ENCODE peak calls at places on chromosome 16, in five cellular contexts. S, Q, R, H and M are unnamed samples.

GRCh38 chr16:29825145-29826044 is 5.1 kb downstream of the MVP start:
- DNase-seq in S (no peak), Q (peak), R (peak), H (no peak), M (no peak)

GRCh38 chr16:82699711-82700495 is 73.1 kb downstream of the CDH13 start:
- DNase-seq in S (no peak), Q (peak), R (peak), H (no peak), M (peak)

GRCh38 chr16:20763461-20764232 is at the start of gene ACSM3:
- DNase-seq in S (no peak), Q (peak), R (peak), H (peak), M (peak)

GRCh38 chr16:74760007-74760767 is 14.4 kb downstream of the FA2H start:
- DNase-seq in S (no peak), Q (no peak), R (peak), H (no peak), M (peak)

GRCh38 chr16:50152386-50152806 is 710 bp upstream of the TENT4B start:
- DNase-seq in S (peak), Q (peak), R (peak), H (peak), M (no peak)

GRCh38 chr16:55835578-55835977 is 2.7 kb upstream of the CES1 start:
- DNase-seq in S (peak), Q (peak), R (no peak), H (peak), M (no peak)

GRCh38 chr16:12159028-12159427 is 182.5 kb downstream of the SNX29 start:
- DNase-seq in S (no peak), Q (no peak), R (no peak), H (no peak), M (no peak)

GRCh38 chr16:81513204-81514040 is 68.8 kb downstream of the CMIP start:
- DNase-seq in S (peak), Q (peak), R (no peak), H (no peak), M (no peak)

GRCh38 chr16:10964891-10965326 is 20.5 kb downstream of the CLEC16A start:
- DNase-seq in S (no peak), Q (no peak), R (no peak), H (no peak), M (no peak)

GRCh38 chr16:53090271-53090590 is 35.4 kb downstream of the CHD9 start:
- DNase-seq in S (no peak), Q (no peak), R (no peak), H (no peak), M (no peak)

GRCh38 chr16:19396555-19397011 is 21.1 kb upstream of the TMC5 start:
- DNase-seq in S (no peak), Q (no peak), R (peak), H (peak), M (no peak)

GRCh38 chr16:22138482-22138881 is 23.8 kb upstream of the SDR42E2 start:
- DNase-seq in S (no peak), Q (no peak), R (no peak), H (no peak), M (no peak)

GRCh38 chr16:22144520-22144919 is 17.8 kb upstream of the SDR42E2 start:
- DNase-seq in S (no peak), Q (no peak), R (no peak), H (no peak), M (no peak)

GRCh38 chr16:22139732-22140131 is 22.6 kb upstream of the SDR42E2 start:
- DNase-seq in S (no peak), Q (no peak), R (no peak), H (no peak), M (no peak)

GRCh38 chr16:22139008-22139407 is 23.3 kb upstream of the SDR42E2 start:
- DNase-seq in S (no peak), Q (no peak), R (peak), H (no peak), M (no peak)

DNA sequence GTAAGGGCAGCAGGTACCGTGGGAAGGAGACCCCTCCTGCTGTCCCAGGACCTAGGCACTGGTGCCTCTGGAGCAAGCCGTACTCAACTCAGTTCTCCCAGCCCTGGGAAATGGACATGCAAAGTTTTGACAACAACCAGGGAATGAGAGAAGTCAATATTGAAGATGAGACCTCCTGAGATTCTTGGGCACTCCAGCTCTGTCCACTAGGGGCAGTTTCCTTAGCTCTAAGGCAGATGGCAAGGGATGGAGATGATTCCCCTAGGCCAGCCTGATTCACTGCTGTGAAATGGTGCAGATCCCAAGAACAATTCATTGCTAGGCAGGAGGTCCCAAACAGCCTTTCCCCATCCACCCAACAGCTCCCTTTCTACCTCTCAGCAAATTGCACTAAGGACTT is 20.6 kb upstream of the SDR42E2 start:
- DNase-seq in S (no peak), Q (peak), R (peak), H (no peak), M (no peak)
- TF ChIP-seq CTCF in S (no peak), Q (peak), R (peak), H (peak), M (peak)

GRCh38 chr16:22427556-22427955 is 53.1 kb upstream of the CDR2 start:
- DNase-seq in S (peak), Q (no peak), R (no peak), H (no peak), M (no peak)

GRCh38 chr16:22425036-22425801 is 50.8 kb upstream of the CDR2 start:
- DNase-seq in S (peak), Q (peak), R (no peak), H (no peak), M (no peak)

GRCh38 chr16:22423716-22424115 is 49.3 kb upstream of the CDR2 start:
- DNase-seq in S (peak), Q (no peak), R (no peak), H (no peak), M (no peak)

GRCh38 chr16:22425847-22426246 is 51.4 kb upstream of the CDR2 start:
- DNase-seq in S (peak), Q (no peak), R (no peak), H (no peak), M (no peak)

DNA sequence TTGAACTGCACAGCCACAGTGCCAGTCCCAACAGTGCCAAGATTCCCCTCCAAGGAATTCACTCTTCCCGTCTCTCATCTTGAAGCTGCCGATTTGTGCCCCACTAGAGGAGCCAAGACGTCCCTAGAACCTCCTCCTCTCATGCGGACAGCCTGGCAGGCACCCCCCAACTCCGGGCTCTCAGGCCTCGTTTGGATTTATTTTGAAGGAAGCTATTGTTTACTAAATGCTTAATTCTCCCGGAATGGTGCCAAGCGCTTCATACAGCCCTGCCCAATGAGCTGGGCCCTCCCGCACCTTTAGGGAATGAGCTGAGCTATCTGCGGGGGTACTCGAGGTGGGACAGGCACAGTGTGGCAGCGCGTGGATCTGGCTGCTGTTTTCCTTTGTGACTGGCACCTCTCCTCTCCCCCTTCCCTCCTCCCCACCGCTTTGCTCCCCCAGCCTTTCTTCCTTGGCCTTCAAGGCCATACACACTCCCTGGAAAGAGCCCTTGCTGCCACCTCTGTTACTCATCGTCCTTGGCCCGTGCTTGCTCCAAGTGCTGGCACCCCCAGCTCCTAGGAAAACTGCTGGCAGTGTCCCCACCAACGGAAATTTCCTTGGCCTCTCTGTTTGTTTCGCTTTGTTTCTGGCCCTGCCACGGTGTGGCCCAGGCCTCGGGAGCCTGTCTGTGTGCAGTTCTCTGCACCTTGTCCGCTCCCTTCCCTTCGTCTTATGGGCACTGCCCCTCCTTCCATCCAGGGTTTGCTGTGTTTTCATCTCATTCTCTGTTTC is 49.9 kb upstream of the CDR2 start:
- DNase-seq in S (peak), Q (peak), R (no peak), H (no peak), M (no peak)
- H3K4me3 ChIP-seq in S (no peak), Q (peak), R (no peak), H (no peak), M (no peak)

DNA sequence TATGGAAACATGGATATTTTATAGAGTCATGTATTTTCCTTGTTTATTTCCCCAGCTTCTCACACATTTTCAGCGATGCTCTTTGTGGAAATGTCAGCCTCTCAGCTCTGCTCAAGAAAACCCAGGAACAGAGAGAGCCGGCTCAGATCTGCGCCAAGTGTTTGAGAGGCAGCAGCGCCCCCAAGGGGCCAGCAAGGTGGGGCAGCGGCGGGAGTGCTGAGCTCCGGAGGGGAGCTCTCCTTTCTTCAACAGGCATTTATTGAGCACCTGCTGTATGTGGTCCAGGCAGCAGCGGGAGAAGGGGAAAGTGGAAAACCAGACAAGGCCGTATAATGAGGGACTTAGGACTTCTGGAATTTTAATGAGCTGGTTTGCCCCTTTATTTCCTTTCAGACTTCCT is 421.1 kb upstream of the C16orf82 start:
- DNase-seq in S (no peak), Q (no peak), R (no peak), H (peak), M (no peak)
- TF ChIP-seq CTCF in S (no peak), Q (peak), R (no peak), H (peak), M (no peak)

DNA sequence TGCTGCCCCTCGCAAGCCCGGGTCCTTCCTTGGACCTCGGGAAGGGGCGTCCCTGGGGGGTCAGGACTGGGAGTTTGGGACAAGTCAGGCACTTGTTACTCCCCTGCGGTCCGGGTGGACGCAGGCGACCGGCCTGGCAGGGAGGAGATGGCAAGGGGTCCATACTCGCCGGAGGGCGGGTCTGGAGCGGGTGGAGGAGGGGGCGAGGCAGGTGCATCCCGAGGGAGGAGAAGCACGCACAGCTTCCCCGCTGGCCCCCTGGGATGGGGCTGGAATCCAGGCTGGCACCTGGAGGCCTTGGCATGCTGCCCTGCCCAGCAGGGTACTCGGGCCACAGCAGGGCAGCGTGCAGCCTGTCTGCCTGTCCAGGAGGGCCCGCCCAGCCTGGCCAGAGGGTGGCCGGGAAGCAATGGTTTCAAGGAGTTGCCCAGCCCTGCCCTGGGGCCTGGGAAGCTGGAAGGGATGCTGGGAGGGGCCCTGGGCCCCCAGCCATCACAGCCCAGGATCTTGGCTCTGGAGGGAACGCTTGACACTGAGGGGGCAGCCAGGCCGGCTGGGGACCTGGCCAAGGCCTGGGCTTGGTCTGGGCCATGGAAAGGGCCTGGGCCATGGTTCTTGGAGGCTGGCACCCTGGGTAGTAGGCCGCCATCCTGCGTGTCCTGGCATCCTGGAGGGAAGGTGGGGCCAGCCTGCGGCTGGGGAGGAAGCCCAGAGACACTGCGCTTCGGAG is 1.0 kb downstream of the GLIS2 start:
- DNase-seq in S (peak), Q (no peak), R (peak), H (peak), M (no peak)
- H3K4me3 ChIP-seq in S (no peak), Q (peak), R (peak), H (peak), M (peak)

GRCh38 chr16:58299757-58300349 is 5.0 kb upstream of the PRSS54 start:
- DNase-seq in S (no peak), Q (peak), R (peak), H (peak), M (no peak)
- TF ChIP-seq CTCF in S (no peak), Q (peak), R (peak), H (peak), M (peak)

GRCh38 chr16:77788196-77789084 is at the start of gene VAT1L:
- DNase-seq in S (no peak), Q (peak), R (peak), H (peak), M (no peak)
- H3K4me3 ChIP-seq in S (no peak), Q (peak), R (peak), H (peak), M (peak)

GRCh38 chr16:85446846-85447656 is 166.1 kb upstream of the GSE1 start:
- DNase-seq in S (no peak), Q (no peak), R (no peak), H (no peak), M (no peak)
- TF ChIP-seq CTCF in S (no peak), Q (no peak), R (no peak), H (no peak), M (no peak)

DNA sequence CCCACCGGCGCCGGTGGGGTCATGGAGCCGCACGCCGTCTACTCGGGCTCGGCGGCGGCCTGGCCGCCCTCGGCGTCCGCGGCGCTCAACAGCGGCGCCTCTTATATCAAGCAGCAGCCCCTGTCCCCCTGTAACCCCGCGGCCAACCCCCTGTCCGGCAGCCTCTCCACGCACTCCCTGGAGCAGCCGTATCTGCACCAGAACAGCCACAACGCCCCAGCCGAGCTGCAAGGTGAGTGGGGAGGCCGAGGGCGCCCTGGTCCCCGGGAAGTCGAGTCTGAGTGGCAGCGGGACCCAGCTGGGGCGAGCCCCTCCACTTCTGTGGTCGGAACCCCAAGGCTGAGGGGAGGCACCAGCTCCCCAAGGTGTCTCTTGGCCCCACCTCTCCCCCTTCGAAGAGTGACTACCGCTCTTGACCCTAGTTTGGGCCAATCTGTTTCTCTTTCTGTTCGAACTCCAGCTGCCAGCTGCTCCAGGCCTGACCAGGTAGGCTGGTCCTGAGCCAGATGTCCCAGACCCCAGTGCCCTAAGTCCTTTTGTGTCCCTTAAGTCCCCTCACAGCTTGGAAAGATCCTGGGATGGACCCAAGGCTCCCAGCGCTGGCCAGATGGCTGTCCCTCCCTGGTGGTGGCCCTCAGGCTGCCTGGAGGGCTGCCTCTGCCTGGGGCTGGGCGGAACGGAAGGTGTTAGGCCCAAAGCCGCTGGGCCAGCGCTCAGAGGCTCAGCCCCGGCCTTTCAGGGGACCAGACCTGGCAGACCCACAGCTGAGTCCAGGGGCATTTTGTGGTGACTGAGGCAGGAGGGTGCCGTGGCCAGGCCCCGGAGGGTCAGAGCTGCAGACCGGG is 1.2 kb downstream of the FOXF1 start:
- DNase-seq in S (no peak), Q (no peak), R (no peak), H (no peak), M (no peak)
- H3K4me3 ChIP-seq in S (no peak), Q (peak), R (no peak), H (peak), M (no peak)

GRCh38 chr16:88894681-88895300 is 28.3 kb upstream of the PABPN1L start:
- DNase-seq in S (no peak), Q (no peak), R (no peak), H (no peak), M (no peak)

GRCh38 chr16:88893127-88893968 is 26.9 kb upstream of the PABPN1L start:
- DNase-seq in S (no peak), Q (no peak), R (no peak), H (no peak), M (no peak)

GRCh38 chr16:88897696-88898425 is 31.4 kb upstream of the PABPN1L start:
- DNase-seq in S (no peak), Q (no peak), R (no peak), H (no peak), M (no peak)

GRCh38 chr16:88895335-88895734 is 28.9 kb upstream of the PABPN1L start:
- DNase-seq in S (no peak), Q (no peak), R (no peak), H (no peak), M (no peak)

DNA sequence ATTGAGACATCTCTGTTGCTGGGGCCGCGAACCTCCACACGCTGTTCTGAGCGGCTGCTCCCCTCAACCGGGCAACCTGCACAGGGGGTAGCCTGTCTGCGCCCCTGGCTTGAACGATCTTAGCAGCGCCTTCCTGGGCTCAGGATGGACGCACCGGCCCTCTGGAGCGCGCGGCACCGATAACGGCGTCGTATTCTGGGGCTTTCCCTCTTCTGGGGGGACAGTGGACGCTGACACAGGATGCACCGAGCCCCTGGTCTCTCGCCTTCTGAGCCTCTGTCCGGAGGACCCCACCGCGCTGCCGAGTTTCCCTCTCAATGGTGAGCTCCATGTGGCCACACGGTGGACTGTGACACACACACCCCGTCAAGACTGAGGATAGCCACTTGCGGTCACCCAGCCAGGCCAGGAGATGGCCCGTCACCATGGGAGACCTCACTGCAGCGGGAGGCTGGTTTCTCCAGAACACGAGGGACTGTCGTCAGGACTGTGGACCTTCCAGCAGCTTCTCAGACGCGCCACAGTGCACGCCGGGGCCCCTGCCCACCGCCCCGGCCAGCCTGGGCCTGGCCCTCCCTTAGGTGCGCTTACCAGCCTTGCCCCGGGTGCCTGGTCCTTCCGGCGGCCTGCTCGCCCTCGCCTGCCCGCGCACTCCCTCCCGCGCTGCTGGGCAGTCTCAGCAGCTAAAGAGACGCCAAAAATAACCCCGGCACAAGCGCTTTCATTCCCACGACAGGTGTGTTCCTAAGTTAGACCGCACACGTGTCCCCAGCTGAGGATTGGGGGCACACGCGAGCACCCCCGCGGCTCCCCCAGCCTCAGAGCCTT is 30.0 kb upstream of the PABPN1L start:
- DNase-seq in S (no peak), Q (no peak), R (no peak), H (no peak), M (no peak)
- TF ChIP-seq CTCF in S (no peak), Q (no peak), R (no peak), H (no peak), M (no peak)

DNA sequence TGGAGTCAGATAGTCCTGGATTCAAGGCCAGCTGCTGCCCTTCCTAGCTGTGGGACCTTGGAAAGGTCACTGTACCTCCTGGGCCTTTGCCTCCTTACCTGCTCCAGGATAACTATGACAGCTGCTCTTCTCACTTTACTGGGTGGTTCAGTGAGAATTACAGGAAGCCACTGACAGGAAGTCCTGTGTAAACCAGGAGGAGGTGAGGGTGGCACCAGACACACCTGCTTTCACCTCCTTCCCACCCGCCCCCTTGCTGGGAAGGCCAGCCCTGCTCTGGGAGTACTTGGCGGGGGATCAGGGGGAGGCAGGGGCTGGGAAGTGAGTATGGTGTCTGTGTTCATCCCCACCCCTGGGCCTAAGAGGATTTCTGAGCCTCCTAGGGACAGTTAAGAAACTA is 42.6 kb downstream of the CPNE2 start:
- DNase-seq in S (no peak), Q (no peak), R (no peak), H (no peak), M (no peak)
- H3K4me3 ChIP-seq in S (no peak), Q (no peak), R (no peak), H (no peak), M (no peak)